ENCODE peak calls at places on chromosomes 2 and 18, in four cellular contexts. One of them, this sample, is unnamed.

GRCh38 chr18:74806700-74807416 is 209.2 kb downstream of the ZNF407 start:
- DNase-seq in tibial nerve: no peak
- DNase-seq in AG10803: peak; percentile 78
- DNase-seq in adrenal gland: no peak
- DNase-seq in this sample: no peak

GRCh38 chr2:120684691-120685402 is 50.8 kb upstream of the GLI2 start:
- DNase-seq in AG10803: peak; percentile 80
- DNase-seq in adrenal gland: no peak
- DNase-seq in tibial nerve: no peak
- DNase-seq in this sample: no peak

GRCh38 chr18:77129150-77129551 is 3.4 kb downstream of the MBP start:
- DNase-seq in AG10803: peak; percentile 95
- DNase-seq in tibial nerve: no peak
- DNase-seq in adrenal gland: no peak
- DNase-seq in this sample: no peak

GRCh38 chr2:39141346-39142011 is 20.6 kb upstream of the SOS1 start:
- DNase-seq in AG10803: peak; percentile 57
- DNase-seq in tibial nerve: no peak
- DNase-seq in adrenal gland: no peak
- DNase-seq in this sample: no peak

GRCh38 chr2:67954125-67954748 is 108.6 kb downstream of the C1D start:
- DNase-seq in tibial nerve: no peak
- DNase-seq in adrenal gland: peak; percentile 55
- DNase-seq in AG10803: no peak
- DNase-seq in this sample: peak; percentile 77

GRCh38 chr2:108184421-108184820 is 55.3 kb upstream of the SULT1C3 start:
- DNase-seq in tibial nerve: no peak
- DNase-seq in adrenal gland: no peak
- DNase-seq in AG10803: peak; percentile 13
- DNase-seq in this sample: no peak

GRCh38 chr2:15561574-15562344 is 625 bp upstream of the NBAS start:
- DNase-seq in tibial nerve: no peak
- DNase-seq in AG10803: peak; percentile 34
- DNase-seq in adrenal gland: no peak
- DNase-seq in this sample: no peak

GRCh38 chr2:239312741-239313246 is 88.0 kb downstream of the HDAC4 start:
- DNase-seq in AG10803: peak; percentile 17
- DNase-seq in adrenal gland: peak; percentile 53
- DNase-seq in tibial nerve: no peak
- DNase-seq in this sample: no peak

GRCh38 chr18:13283746-13284145 is 65.2 kb downstream of the LDLRAD4 start:
- DNase-seq in AG10803: no peak
- DNase-seq in tibial nerve: no peak
- DNase-seq in adrenal gland: no peak
- DNase-seq in this sample: no peak

GRCh38 chr2:96832751-96833507 is 10.9 kb downstream of the ANKRD23 start:
- DNase-seq in adrenal gland: peak; percentile 97
- DNase-seq in tibial nerve: no peak
- DNase-seq in AG10803: peak; percentile 61
- DNase-seq in this sample: no peak

GRCh38 chr18:61397222-61397621 is 64.0 kb downstream of the CDH20 start:
- DNase-seq in AG10803: no peak
- DNase-seq in tibial nerve: no peak
- DNase-seq in adrenal gland: no peak
- DNase-seq in this sample: no peak

GRCh38 chr18:77160515-77160914 is 27.9 kb upstream of the MBP start:
- DNase-seq in AG10803: no peak
- DNase-seq in tibial nerve: no peak
- DNase-seq in adrenal gland: no peak
- DNase-seq in this sample: no peak

GRCh38 chr18:69265661-69266060 is 135.0 kb upstream of the DOK6 start:
- DNase-seq in adrenal gland: no peak
- DNase-seq in tibial nerve: no peak
- DNase-seq in AG10803: peak; percentile 3
- DNase-seq in this sample: no peak

GRCh38 chr18:845152-845819 is 33.2 kb upstream of the YES1 start:
- DNase-seq in AG10803: peak; percentile 56
- DNase-seq in tibial nerve: no peak
- DNase-seq in adrenal gland: no peak
- DNase-seq in this sample: no peak

GRCh38 chr2:112621792-112622527 is 23.8 kb upstream of the SLC20A1 start:
- DNase-seq in adrenal gland: no peak
- DNase-seq in tibial nerve: no peak
- DNase-seq in AG10803: peak; percentile 85
- DNase-seq in this sample: no peak

GRCh38 chr2:186399082-186399644 is 86.9 kb upstream of the ZC3H15 start:
- DNase-seq in adrenal gland: no peak
- DNase-seq in tibial nerve: no peak
- DNase-seq in AG10803: no peak
- DNase-seq in this sample: no peak

GRCh38 chr2:85852078-85852790 is 36.6 kb downstream of the ST3GAL5 start:
- DNase-seq in tibial nerve: no peak
- DNase-seq in adrenal gland: no peak
- DNase-seq in AG10803: no peak
- DNase-seq in this sample: peak; percentile 26
- H3K4me3 ChIP-seq in tibial nerve: no peak overlapping the region
- H3K4me3 ChIP-seq in adrenal gland: no peak overlapping the region
- H3K4me3 ChIP-seq in AG10803: no peak overlapping the region
- H3K4me3 ChIP-seq in this sample: no peak overlapping the region

GRCh38 chr2:220811952-220812570 is 760.0 kb downstream of the EPHA4 start:
- DNase-seq in adrenal gland: no peak
- DNase-seq in tibial nerve: no peak
- DNase-seq in AG10803: no peak
- DNase-seq in this sample: no peak
- H3K4me3 ChIP-seq in adrenal gland: no peak overlapping the region
- H3K4me3 ChIP-seq in tibial nerve: no peak overlapping the region
- H3K4me3 ChIP-seq in AG10803: no peak overlapping the region
- H3K4me3 ChIP-seq in this sample: no peak overlapping the region

DNA sequence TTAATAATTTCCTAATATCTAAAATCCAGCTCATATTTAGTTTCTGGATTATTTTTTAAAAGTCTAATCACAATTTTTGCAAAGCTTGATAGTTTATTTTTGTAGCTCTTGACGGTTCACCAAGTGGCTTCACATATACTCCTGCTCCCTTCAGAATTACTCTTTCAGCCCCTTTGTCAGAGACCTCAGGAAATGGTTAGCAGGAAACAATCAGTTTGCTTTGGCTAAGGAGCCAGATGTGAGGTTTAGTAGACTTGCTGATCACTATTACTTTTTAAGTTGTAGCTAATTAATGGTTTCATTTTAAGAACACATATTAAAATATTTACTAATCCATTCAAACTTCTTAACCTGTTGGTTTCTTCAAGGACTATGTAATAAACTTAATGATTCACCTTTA is 2.3 kb downstream of the RBBP8 start:
- DNase-seq in AG10803: no peak
- DNase-seq in adrenal gland: no peak
- DNase-seq in tibial nerve: no peak
- DNase-seq in this sample: no peak
- H3K4me3 ChIP-seq in AG10803: no peak overlapping the region
- H3K4me3 ChIP-seq in adrenal gland: no peak overlapping the region
- H3K4me3 ChIP-seq in tibial nerve: no peak overlapping the region
- H3K4me3 ChIP-seq in this sample: no peak overlapping the region

DNA sequence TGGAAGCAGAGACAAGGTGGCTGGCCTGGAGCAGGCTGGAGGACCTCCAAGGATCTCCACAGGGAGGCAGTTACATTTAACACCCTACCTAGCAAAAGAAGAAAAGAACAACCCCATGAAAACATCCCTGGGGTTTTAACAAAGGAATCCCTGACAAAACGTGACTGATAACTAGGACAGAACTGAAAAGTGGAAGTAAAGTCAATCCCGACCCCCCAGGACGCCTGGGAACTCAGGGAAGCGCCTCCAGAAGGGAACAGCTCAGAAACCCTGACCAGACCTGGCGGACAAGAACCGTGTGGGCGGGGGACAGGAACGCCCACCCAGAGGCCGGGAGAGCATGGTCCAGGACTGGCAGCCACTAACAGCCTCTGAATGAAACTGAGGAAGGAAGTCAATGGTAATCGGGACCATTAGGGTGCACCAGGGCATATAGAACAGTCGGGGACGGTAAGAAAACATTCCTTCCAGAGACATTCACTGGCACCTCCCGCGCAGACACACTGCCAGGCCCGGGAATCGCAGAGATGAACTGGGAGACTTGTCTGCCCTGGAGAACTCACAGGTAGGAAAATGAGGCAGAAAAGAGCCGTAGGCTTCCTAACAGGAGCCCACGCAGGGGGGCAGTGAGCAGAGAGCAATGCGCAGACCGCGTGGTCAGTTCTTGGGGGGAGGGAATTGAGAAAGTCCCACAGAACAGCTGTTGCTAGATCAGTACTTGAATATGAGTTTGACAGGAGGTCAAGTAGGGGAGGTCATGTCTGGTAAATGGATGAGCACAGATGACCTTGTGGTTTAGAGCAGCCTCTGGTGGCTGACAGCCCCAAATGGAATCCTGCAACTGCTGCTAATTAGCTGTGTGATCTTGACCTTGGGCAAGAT is 1.3 kb upstream of the TBC1D8 start:
- DNase-seq in tibial nerve: no peak
- DNase-seq in adrenal gland: peak; percentile 74
- DNase-seq in AG10803: peak; percentile 62
- DNase-seq in this sample: no peak
- H3K4me3 ChIP-seq in tibial nerve: peak overlapping the region; percentile 90
- H3K4me3 ChIP-seq in adrenal gland: no peak overlapping the region
- H3K4me3 ChIP-seq in AG10803: peak overlapping the region; percentile 6
- H3K4me3 ChIP-seq in this sample: peak overlapping the region; percentile 86

DNA sequence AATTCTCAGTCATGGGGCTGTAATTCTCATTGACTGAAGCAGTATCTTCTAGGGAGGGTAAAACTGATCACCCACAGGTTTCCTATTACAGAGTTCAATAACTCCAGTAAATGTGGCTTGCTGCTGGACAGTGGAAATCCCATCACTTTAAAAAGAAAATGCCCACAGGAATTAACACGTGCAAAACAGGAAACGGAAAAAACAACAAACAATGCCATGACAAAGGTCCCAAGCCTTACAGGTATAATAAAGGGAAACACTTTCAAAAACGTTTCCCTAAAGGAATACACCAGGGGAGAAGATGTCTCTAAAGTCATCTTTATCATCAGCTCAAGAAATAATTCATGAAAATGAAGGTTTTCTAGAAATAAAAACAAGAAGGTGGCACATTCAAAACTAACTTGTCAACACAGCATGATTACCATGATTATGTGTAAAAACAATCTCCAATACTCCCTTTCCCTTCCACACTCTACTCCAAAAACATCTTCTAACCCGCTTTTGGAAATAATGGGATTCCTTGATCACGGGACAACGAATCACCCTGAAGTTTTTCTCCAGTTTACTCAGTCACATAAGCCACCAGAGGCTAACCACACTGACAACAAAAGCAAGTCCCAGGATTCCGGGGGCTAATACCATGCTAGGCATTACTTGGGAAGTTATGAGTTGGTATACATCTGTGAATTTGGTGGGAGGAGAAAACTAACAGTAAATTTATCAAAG is 167.9 kb downstream of the TCF4 start:
- DNase-seq in tibial nerve: no peak
- DNase-seq in AG10803: peak; percentile 50
- DNase-seq in adrenal gland: no peak
- DNase-seq in this sample: no peak
- H3K4me3 ChIP-seq in tibial nerve: peak overlapping the region; percentile 47
- H3K4me3 ChIP-seq in AG10803: peak overlapping the region; percentile 58
- H3K4me3 ChIP-seq in adrenal gland: no peak overlapping the region
- H3K4me3 ChIP-seq in this sample: peak overlapping the region; percentile 44

This sample was measured in esophagus muscularis mucosa.